ENCODE peak calls at places on chromosome 7, in four cellular contexts. One of them, this sample, is unnamed.

GRCh38 chr7:78749052-78749746 is 704.3 kb downstream of the MAGI2 start:
- DNase-seq in mucosa of descending colon: no peak
- DNase-seq in GM20000: no peak
- DNase-seq in cardiac muscle cell: no peak
- DNase-seq in this sample: no peak

GRCh38 chr7:5417106-5418071 is 6.2 kb downstream of the TNRC18 start:
- DNase-seq in cardiac muscle cell: no peak
- DNase-seq in GM20000: peak
- DNase-seq in mucosa of descending colon: peak
- DNase-seq in this sample: no peak

GRCh38 chr7:116098175-116098574 is 67.6 kb upstream of the TFEC start:
- DNase-seq in cardiac muscle cell: no peak
- DNase-seq in GM20000: no peak
- DNase-seq in mucosa of descending colon: no peak
- DNase-seq in this sample: no peak

GRCh38 chr7:94445696-94446194 is 51.0 kb downstream of the COL1A2 start:
- DNase-seq in mucosa of descending colon: no peak
- DNase-seq in cardiac muscle cell: no peak
- DNase-seq in GM20000: no peak
- DNase-seq in this sample: no peak

GRCh38 chr7:33716581-33717477 is 188.5 kb upstream of the BMPER start:
- DNase-seq in mucosa of descending colon: no peak
- DNase-seq in cardiac muscle cell: peak
- DNase-seq in GM20000: no peak
- DNase-seq in this sample: no peak

GRCh38 chr7:140348161-140348849 is 50.0 kb downstream of the SLC37A3 start:
- DNase-seq in mucosa of descending colon: no peak
- DNase-seq in cardiac muscle cell: peak
- DNase-seq in GM20000: no peak
- DNase-seq in this sample: no peak

GRCh38 chr7:140683657-140684056 is 10.9 kb downstream of the ADCK2 start:
- DNase-seq in GM20000: no peak
- DNase-seq in cardiac muscle cell: no peak
- DNase-seq in mucosa of descending colon: no peak
- DNase-seq in this sample: no peak

GRCh38 chr7:38318803-38319416 is 45.5 kb upstream of the TARP start:
- DNase-seq in mucosa of descending colon: no peak
- DNase-seq in GM20000: peak
- DNase-seq in cardiac muscle cell: peak
- DNase-seq in this sample: no peak

GRCh38 chr7:12423355-12423994 is 19.8 kb upstream of the VWDE start:
- DNase-seq in GM20000: no peak
- DNase-seq in mucosa of descending colon: no peak
- DNase-seq in cardiac muscle cell: peak
- DNase-seq in this sample: no peak

GRCh38 chr7:107168233-107169119 is at the start of gene HBP1:
- DNase-seq in GM20000: peak
- DNase-seq in cardiac muscle cell: peak
- DNase-seq in mucosa of descending colon: peak
- DNase-seq in this sample: peak

GRCh38 chr7:91397612-91398011 is 133.4 kb downstream of the FZD1 start:
- DNase-seq in cardiac muscle cell: no peak
- DNase-seq in GM20000: no peak
- DNase-seq in mucosa of descending colon: no peak
- DNase-seq in this sample: no peak

GRCh38 chr7:35356495-35356894 is 102.6 kb upstream of the TBX20 start:
- DNase-seq in cardiac muscle cell: no peak
- DNase-seq in mucosa of descending colon: no peak
- DNase-seq in GM20000: no peak
- DNase-seq in this sample: peak

GRCh38 chr7:45240187-45240776 is 82.7 kb downstream of the RAMP3 start:
- DNase-seq in GM20000: no peak
- DNase-seq in mucosa of descending colon: no peak
- DNase-seq in cardiac muscle cell: no peak
- DNase-seq in this sample: peak

DNA sequence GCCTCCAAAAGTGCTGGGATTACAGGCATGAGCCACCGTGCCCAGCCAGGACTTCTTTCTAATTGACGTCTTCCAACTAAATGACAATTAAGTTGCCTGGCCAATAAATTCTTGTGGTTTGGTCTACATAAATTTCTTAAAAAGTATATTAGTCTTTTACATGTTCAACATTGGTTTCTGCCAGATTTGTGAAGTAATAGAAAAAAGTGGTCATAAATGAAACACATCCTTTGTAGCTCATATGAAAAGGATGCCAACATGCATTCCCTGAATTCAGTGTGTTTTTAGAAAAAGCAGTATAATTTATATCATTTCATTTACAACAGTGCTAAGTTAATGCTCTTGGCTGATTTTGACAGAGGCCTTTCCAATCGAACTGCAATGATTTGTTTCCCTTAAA is 215.0 kb downstream of the TAX1BP1 start:
- DNase-seq in mucosa of descending colon: no peak
- DNase-seq in cardiac muscle cell: no peak
- DNase-seq in GM20000: no peak
- DNase-seq in this sample: no peak
- TF ChIP-seq CTCF in mucosa of descending colon: no peak
- TF ChIP-seq CTCF in cardiac muscle cell: no peak
- TF ChIP-seq CTCF in GM20000: no peak
- TF ChIP-seq CTCF in this sample: no peak

GRCh38 chr7:151631149-151631967 is 111.7 kb upstream of the RHEB start:
- DNase-seq in GM20000: no peak
- DNase-seq in cardiac muscle cell: peak
- DNase-seq in mucosa of descending colon: no peak
- DNase-seq in this sample: no peak
- TF ChIP-seq CTCF in GM20000: no peak
- TF ChIP-seq CTCF in cardiac muscle cell: no peak
- TF ChIP-seq CTCF in mucosa of descending colon: no peak
- TF ChIP-seq CTCF in this sample: no peak

GRCh38 chr7:101814996-101815825 is 2.2 kb upstream of the CUX1 start:
- DNase-seq in mucosa of descending colon: peak
- DNase-seq in GM20000: peak
- DNase-seq in cardiac muscle cell: peak
- DNase-seq in this sample: peak
- TF ChIP-seq CTCF in mucosa of descending colon: peak
- TF ChIP-seq CTCF in GM20000: peak
- TF ChIP-seq CTCF in cardiac muscle cell: peak
- TF ChIP-seq CTCF in this sample: peak

DNA sequence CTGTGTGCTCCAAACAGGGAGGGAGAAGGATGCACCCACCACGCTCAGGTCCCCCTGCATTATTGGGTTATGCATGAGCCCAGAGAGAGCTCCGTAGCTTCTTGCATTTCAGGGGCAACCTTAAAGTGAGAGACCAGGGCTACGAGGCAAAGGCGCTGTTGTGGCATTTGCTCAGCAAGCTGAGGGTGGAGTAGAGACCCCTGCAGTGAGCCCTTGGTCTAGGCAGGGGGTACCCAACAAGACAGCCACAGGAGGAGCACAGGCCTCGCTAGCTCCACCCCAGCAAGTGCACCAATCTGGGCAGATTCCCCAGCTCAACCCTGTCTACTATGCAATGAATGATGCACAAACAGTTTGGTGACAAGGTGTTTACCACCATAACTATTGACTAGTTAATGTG is 198.4 kb downstream of the CALN1 start:
- DNase-seq in GM20000: no peak
- DNase-seq in cardiac muscle cell: no peak
- DNase-seq in mucosa of descending colon: no peak
- DNase-seq in this sample: no peak
- TF ChIP-seq CTCF in GM20000: no peak
- TF ChIP-seq CTCF in cardiac muscle cell: no peak
- TF ChIP-seq CTCF in mucosa of descending colon: no peak
- TF ChIP-seq CTCF in this sample: no peak

DNA sequence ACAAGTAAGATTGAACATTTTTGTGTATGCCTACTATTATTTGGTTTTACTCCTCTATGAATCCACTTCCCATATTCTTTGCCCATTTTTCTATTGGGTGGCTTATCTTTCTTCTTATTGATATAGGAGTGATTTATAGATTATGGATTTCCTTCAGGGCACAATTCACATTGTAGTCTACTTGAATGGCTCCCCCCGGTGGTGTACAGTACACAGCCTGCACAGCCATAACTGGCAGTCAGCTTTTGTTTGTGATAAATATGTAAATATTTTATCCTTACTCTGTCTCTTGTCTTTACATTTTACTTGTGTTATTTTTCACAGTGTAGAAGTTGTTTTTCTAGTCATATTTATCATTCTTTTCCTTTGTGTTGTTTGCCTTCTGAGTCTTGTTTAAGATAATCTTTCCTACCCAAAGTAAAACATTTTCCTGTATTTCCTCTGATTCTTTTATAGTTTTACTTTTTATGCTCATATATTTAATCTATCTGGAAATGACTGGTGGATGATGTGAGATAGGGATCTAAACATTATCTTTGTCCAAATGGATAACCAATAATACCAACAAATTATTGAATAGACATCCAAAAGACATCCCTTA is 23.9 kb upstream of the CALD1 start:
- DNase-seq in mucosa of descending colon: no peak
- DNase-seq in GM20000: no peak
- DNase-seq in cardiac muscle cell: peak
- DNase-seq in this sample: no peak
- TF ChIP-seq CTCF in mucosa of descending colon: no peak
- TF ChIP-seq CTCF in GM20000: peak
- TF ChIP-seq CTCF in cardiac muscle cell: peak
- TF ChIP-seq CTCF in this sample: peak

DNA sequence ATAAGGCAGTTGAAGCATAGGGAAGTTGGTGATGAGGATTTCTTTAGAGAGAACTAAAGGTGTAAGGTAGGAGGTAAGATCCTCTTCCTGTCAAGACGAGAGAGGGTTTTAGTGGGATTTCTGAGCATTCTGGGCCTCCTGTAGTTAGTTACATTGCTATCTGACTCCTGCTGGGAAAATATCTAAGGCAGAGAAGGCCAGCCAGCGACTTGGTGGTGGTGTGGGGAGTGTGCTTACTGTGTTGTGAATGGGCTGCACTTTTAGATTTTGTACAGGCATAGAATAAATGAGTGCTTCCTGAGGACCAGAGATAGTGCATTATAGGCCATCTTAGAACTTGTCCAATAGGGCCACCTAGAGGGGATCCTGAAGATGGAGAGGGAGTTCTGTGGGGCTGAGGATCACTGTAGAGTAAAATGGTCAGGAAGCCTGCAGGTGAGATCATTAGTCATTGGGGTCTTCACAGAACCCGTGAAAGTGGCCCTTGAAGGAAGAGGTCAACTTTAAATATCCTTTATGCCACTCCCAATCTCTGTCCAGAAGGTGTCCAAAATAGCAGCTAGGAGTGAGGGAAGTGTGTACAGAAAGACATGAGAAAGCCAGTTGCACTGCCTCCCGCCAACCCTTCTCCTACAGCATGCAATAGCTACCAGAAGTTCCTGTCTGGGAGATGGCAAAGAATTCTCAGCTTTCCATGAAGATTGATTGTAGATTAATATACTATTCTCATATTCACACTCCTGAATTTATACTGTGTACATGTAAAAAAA is 266.6 kb downstream of the POLR1F start:
- DNase-seq in GM20000: peak
- DNase-seq in cardiac muscle cell: peak
- DNase-seq in mucosa of descending colon: no peak
- DNase-seq in this sample: no peak
- TF ChIP-seq CTCF in GM20000: no peak
- TF ChIP-seq CTCF in cardiac muscle cell: peak
- TF ChIP-seq CTCF in mucosa of descending colon: no peak
- TF ChIP-seq CTCF in this sample: no peak

GRCh38 chr7:51426163-51426562 is 109.6 kb upstream of the COBL start:
- DNase-seq in mucosa of descending colon: no peak
- DNase-seq in GM20000: no peak
- DNase-seq in cardiac muscle cell: no peak
- DNase-seq in this sample: no peak

GRCh38 chr7:51428226-51428887 is 111.7 kb upstream of the COBL start:
- DNase-seq in cardiac muscle cell: no peak
- DNase-seq in mucosa of descending colon: peak
- DNase-seq in GM20000: no peak
- DNase-seq in this sample: no peak

GRCh38 chr7:51430480-51431086 is 114.0 kb upstream of the COBL start:
- DNase-seq in cardiac muscle cell: peak
- DNase-seq in mucosa of descending colon: peak
- DNase-seq in GM20000: peak
- DNase-seq in this sample: no peak
- TF ChIP-seq CTCF in cardiac muscle cell: peak
- TF ChIP-seq CTCF in mucosa of descending colon: peak
- TF ChIP-seq CTCF in GM20000: peak
- TF ChIP-seq CTCF in this sample: peak

DNA sequence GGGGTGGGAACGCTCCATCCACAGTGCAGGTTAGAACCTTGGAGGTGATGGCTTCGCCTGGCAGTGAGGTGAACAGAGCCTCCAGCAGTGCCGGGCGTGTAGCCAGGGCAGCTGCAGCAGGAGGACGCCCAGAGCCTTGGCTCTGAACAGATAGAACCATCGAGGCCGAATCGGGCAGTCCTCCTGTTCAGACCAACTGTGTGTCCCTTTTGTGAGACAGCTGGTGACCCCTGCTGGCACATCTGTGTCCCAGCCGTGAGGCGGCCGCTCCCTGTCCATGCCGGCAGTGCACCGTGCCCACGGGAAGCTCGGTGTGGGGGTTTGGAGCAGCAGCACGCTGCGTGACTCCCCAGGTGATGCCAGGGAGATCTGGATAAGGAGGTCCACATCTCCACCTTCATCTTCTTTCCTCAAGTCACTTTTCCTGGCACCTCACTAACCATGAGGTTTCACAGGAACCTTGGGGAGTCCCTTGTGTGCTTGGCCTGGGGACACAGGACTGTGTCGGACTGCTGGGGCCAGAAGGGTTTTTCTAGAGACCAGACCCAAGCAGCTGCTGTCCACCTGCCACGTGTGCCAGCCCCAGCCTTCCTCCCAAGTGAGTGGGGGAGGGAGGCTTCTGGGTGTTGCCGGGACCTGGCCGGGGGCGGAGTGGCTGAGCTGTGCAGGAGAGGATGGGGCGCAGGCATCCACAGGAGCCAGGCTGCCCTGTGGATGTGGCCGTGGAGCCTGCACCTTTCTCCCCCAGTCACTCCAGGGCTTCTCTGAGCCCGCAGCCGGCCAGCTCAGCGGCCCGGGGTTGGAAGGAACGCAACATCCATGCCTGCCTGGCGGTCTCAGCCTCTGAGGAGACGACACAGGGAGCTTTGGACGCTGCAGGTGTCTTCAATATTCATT is 69.4 kb downstream of the DNAJB6 start:
- DNase-seq in mucosa of descending colon: no peak
- DNase-seq in cardiac muscle cell: no peak
- DNase-seq in GM20000: no peak
- DNase-seq in this sample: peak
- TF ChIP-seq CTCF in mucosa of descending colon: no peak
- TF ChIP-seq CTCF in cardiac muscle cell: no peak
- TF ChIP-seq CTCF in GM20000: peak
- TF ChIP-seq CTCF in this sample: peak

DNA sequence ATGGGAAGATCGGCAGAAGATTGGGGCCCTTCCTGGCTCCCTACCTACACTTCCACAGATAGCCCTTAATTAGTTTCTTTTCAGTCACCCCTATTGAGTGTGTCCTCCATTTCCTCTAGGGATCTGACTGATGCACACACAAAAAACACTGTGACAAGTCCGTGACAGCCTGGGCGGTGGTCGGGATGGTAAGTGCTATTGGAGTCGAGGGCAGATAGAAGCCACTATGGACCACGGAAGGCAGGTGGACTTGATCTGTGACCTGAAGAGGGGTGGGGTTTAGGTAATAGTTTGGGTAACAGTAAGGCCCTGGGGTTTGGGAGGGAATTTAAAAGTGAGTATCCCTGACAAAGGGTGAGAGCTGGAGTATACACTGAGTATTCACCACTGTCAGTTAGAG is 53.0 kb downstream of the PDK4 start:
- DNase-seq in GM20000: no peak
- DNase-seq in mucosa of descending colon: no peak
- DNase-seq in cardiac muscle cell: no peak
- DNase-seq in this sample: no peak
- TF ChIP-seq CTCF in GM20000: no peak
- TF ChIP-seq CTCF in mucosa of descending colon: no peak
- TF ChIP-seq CTCF in cardiac muscle cell: no peak
- TF ChIP-seq CTCF in this sample: no peak